ENCODE peak calls at places on chromosomes 1 and 21, in six cellular contexts. Y is RPMI8226; U is IMR-90; G is stimulated activated CD8-positive, alpha-beta memory T cell treated with anti-CD3 and anti-CD28 coated beads, Interleukin-7, amount 100 ng/mL, for 1 hour; E is mesenchymal stem cell; X is NCI-H1092 treated with DMSO at 0.1 percent for 48 hours. S is an unnamed sample.

GRCh38 chr1:26747048-26747447 is 40.7 kb upstream of the PIGV start:
- DNase-seq in G (no peak), X (no peak), U (no peak), Y (no peak), E (no peak), S (no peak)

GRCh38 chr1:116943438-116943837 is 33.7 kb downstream of the PTGFRN start:
- DNase-seq in E (no peak), Y (no peak), U (no peak), X (no peak), G (no peak), S (peak; percentile 9)

GRCh38 chr1:94067196-94067595 is 53.8 kb downstream of the ABCA4 start:
- DNase-seq in U (peak; percentile 94), Y (no peak), E (peak; percentile 48), X (no peak), G (no peak), S (peak; percentile 94)

GRCh38 chr1:182718311-182718710 is 33.9 kb upstream of the RGS8 start:
- DNase-seq in G (no peak), E (no peak), U (no peak), X (no peak), Y (peak; percentile 24), S (no peak)

GRCh38 chr1:228099331-228099732 is 3.8 kb downstream of the C1orf35 start:
- DNase-seq in Y (no peak), X (no peak), E (no peak), U (no peak), G (no peak), S (no peak)

GRCh38 chr1:234256359-234256758 is 116.9 kb upstream of the COA6 start:
- DNase-seq in X (no peak), U (peak; percentile 12), G (no peak), E (no peak), Y (no peak), S (peak; percentile 1)

GRCh38 chr1:222785553-222785952 is 29.3 kb upstream of the DISP1 start:
- DNase-seq in Y (peak; percentile 40), E (no peak), X (no peak), G (no peak), U (no peak), S (no peak)

GRCh38 chr21:45093064-45093532 is 18.7 kb downstream of the ADARB1 start:
- DNase-seq in G (no peak), U (no peak), E (no peak), Y (peak; percentile 83), X (no peak), S (no peak)

GRCh38 chr1:10938741-10939417 is 73.6 kb upstream of the TARDBP start:
- DNase-seq in E (no peak), U (no peak), Y (no peak), X (no peak), G (no peak), S (no peak)

GRCh38 chr1:230067871-230068814 is 1.1 kb downstream of the GALNT2 start:
- DNase-seq in Y (peak; percentile 52), E (peak; percentile 54), G (no peak), X (peak; percentile 52), U (no peak), S (no peak)

GRCh38 chr21:43372663-43373386 is 54.1 kb downstream of the SIK1 start:
- DNase-seq in X (no peak), E (no peak), G (no peak), Y (no peak), U (no peak), S (no peak)

GRCh38 chr1:76158126-76158525 is 83.6 kb downstream of the ST6GALNAC3 start:
- DNase-seq in E (no peak), Y (no peak), U (no peak), G (no peak), X (no peak), S (no peak)

GRCh38 chr1:110243581-110243980 is 33.5 kb downstream of the KCNC4 start:
- DNase-seq in U (no peak), E (no peak), Y (peak; percentile 11), G (no peak), X (peak; percentile 31), S (no peak)

GRCh38 chr1:51342591-51343206 is 12.3 kb upstream of the TTC39A start:
- DNase-seq in G (no peak), U (no peak), Y (no peak), X (no peak), E (no peak), S (no peak)

GRCh38 chr1:37393173-37393572 is 81.2 kb upstream of the ZC3H12A start:
- DNase-seq in U (no peak), G (no peak), X (peak; percentile 46), Y (no peak), E (no peak), S (no peak)

GRCh38 chr1:192529031-192529755 is 46.4 kb upstream of the RGS1 start:
- DNase-seq in G (no peak), U (no peak), Y (no peak), E (no peak), X (no peak), S (no peak)

S was measured in brain microvascular endothelial cell.